ENCODE peak calls at places on chromosome 21, in eight cellular contexts. One of them, this sample, is unnamed. For H3K9me3, the result is how much of the 10 kb centered on the place peaks cover.

GRCh38 chr21:35398366-35398982 is 349.4 kb upstream of the RUNX1 start:
- DNase-seq in adipocyte: peak
- DNase-seq in right atrium auricular region: no peak
- DNase-seq in effector memory CD4-positive, alpha-beta T cell: no peak
- DNase-seq in cardiac muscle cell: no peak
- DNase-seq in neural progenitor cell: no peak
- DNase-seq in suprapubic skin: no peak
- DNase-seq in small intestine: no peak
- DNase-seq in this sample: no peak

GRCh38 chr21:31265293-31265692 is 78.8 kb downstream of the TIAM1 start:
- DNase-seq in adipocyte: no peak
- DNase-seq in right atrium auricular region: peak
- DNase-seq in effector memory CD4-positive, alpha-beta T cell: no peak
- DNase-seq in cardiac muscle cell: no peak
- DNase-seq in neural progenitor cell: no peak
- DNase-seq in suprapubic skin: no peak
- DNase-seq in small intestine: no peak
- DNase-seq in this sample: no peak

GRCh38 chr21:34807146-34807880 is 138.5 kb downstream of the CLIC6 start:
- DNase-seq in adipocyte: peak
- DNase-seq in right atrium auricular region: no peak
- DNase-seq in effector memory CD4-positive, alpha-beta T cell: peak
- DNase-seq in cardiac muscle cell: no peak
- DNase-seq in neural progenitor cell: no peak
- DNase-seq in suprapubic skin: no peak
- DNase-seq in small intestine: no peak
- DNase-seq in this sample: peak

GRCh38 chr21:38165466-38166213 is 91.2 kb upstream of the KCNJ15 start:
- DNase-seq in adipocyte: no peak
- DNase-seq in right atrium auricular region: no peak
- DNase-seq in effector memory CD4-positive, alpha-beta T cell: no peak
- DNase-seq in cardiac muscle cell: no peak
- DNase-seq in neural progenitor cell: no peak
- DNase-seq in suprapubic skin: no peak
- DNase-seq in small intestine: no peak
- DNase-seq in this sample: no peak

GRCh38 chr21:29196021-29196663 is 65.7 kb downstream of the MAP3K7CL start:
- DNase-seq in adipocyte: peak
- DNase-seq in right atrium auricular region: peak
- DNase-seq in effector memory CD4-positive, alpha-beta T cell: peak
- DNase-seq in cardiac muscle cell: no peak
- DNase-seq in neural progenitor cell: no peak
- DNase-seq in suprapubic skin: no peak
- DNase-seq in small intestine: peak
- DNase-seq in this sample: peak

GRCh38 chr21:36909901-36910561 is 56.4 kb downstream of the HLCS start:
- DNase-seq in adipocyte: peak
- DNase-seq in right atrium auricular region: peak
- DNase-seq in effector memory CD4-positive, alpha-beta T cell: no peak
- DNase-seq in cardiac muscle cell: no peak
- DNase-seq in neural progenitor cell: no peak
- DNase-seq in suprapubic skin: no peak
- DNase-seq in small intestine: peak
- DNase-seq in this sample: no peak

GRCh38 chr21:43585924-43586411 is 73.3 kb downstream of the HSF2BP start:
- DNase-seq in adipocyte: peak
- DNase-seq in right atrium auricular region: peak
- DNase-seq in effector memory CD4-positive, alpha-beta T cell: no peak
- DNase-seq in cardiac muscle cell: peak
- DNase-seq in neural progenitor cell: peak
- DNase-seq in suprapubic skin: no peak
- DNase-seq in small intestine: peak
- DNase-seq in this sample: no peak

GRCh38 chr21:31426235-31426797 is 82.3 kb upstream of the TIAM1 start:
- DNase-seq in adipocyte: peak
- DNase-seq in right atrium auricular region: no peak
- DNase-seq in effector memory CD4-positive, alpha-beta T cell: no peak
- DNase-seq in cardiac muscle cell: no peak
- DNase-seq in neural progenitor cell: no peak
- DNase-seq in suprapubic skin: no peak
- DNase-seq in small intestine: no peak
- DNase-seq in this sample: no peak

GRCh38 chr21:29164330-29164942 is 34.0 kb downstream of the MAP3K7CL start:
- DNase-seq in adipocyte: peak
- DNase-seq in right atrium auricular region: no peak
- DNase-seq in effector memory CD4-positive, alpha-beta T cell: no peak
- DNase-seq in cardiac muscle cell: peak
- DNase-seq in neural progenitor cell: peak
- DNase-seq in suprapubic skin: no peak
- DNase-seq in small intestine: peak
- DNase-seq in this sample: no peak

GRCh38 chr21:34534522-34534921 is 22.5 kb upstream of the KCNE1 start:
- DNase-seq in adipocyte: no peak
- DNase-seq in right atrium auricular region: no peak
- DNase-seq in effector memory CD4-positive, alpha-beta T cell: no peak
- DNase-seq in cardiac muscle cell: no peak
- DNase-seq in neural progenitor cell: no peak
- DNase-seq in suprapubic skin: no peak
- DNase-seq in small intestine: no peak
- DNase-seq in this sample: no peak

GRCh38 chr21:25127811-25128210 is 479.5 kb downstream of the MRPL39 start:
- DNase-seq in adipocyte: no peak
- DNase-seq in right atrium auricular region: no peak
- DNase-seq in effector memory CD4-positive, alpha-beta T cell: no peak
- DNase-seq in cardiac muscle cell: no peak
- DNase-seq in neural progenitor cell: no peak
- DNase-seq in suprapubic skin: no peak
- DNase-seq in small intestine: no peak
- DNase-seq in this sample: no peak

GRCh38 chr21:38244885-38245869 is 11.6 kb upstream of the KCNJ15 start:
- DNase-seq in adipocyte: peak
- DNase-seq in right atrium auricular region: no peak
- DNase-seq in effector memory CD4-positive, alpha-beta T cell: peak
- DNase-seq in cardiac muscle cell: no peak
- DNase-seq in neural progenitor cell: no peak
- DNase-seq in suprapubic skin: no peak
- DNase-seq in small intestine: peak
- DNase-seq in this sample: no peak

GRCh38 chr21:41616063-41616591 is 108.2 kb upstream of the TMPRSS2 start:
- DNase-seq in adipocyte: peak
- DNase-seq in right atrium auricular region: no peak
- DNase-seq in effector memory CD4-positive, alpha-beta T cell: no peak
- DNase-seq in cardiac muscle cell: no peak
- DNase-seq in neural progenitor cell: no peak
- DNase-seq in suprapubic skin: no peak
- DNase-seq in small intestine: no peak
- DNase-seq in this sample: no peak

GRCh38 chr21:18222346-18222745 is 22.3 kb upstream of the CHODL start:
- DNase-seq in adipocyte: no peak
- DNase-seq in right atrium auricular region: no peak
- DNase-seq in effector memory CD4-positive, alpha-beta T cell: no peak
- DNase-seq in cardiac muscle cell: no peak
- DNase-seq in neural progenitor cell: no peak
- DNase-seq in suprapubic skin: no peak
- DNase-seq in small intestine: no peak
- DNase-seq in this sample: no peak
- H3K9me3 ChIP-seq in adipocyte: under half
- H3K9me3 ChIP-seq in right atrium auricular region: under half
- H3K9me3 ChIP-seq in effector memory CD4-positive, alpha-beta T cell: under half
- H3K9me3 ChIP-seq in cardiac muscle cell: under half
- H3K9me3 ChIP-seq in neural progenitor cell: under half
- H3K9me3 ChIP-seq in suprapubic skin: under half
- H3K9me3 ChIP-seq in small intestine: under half
- H3K9me3 ChIP-seq in this sample: under half

GRCh38 chr21:15508554-15508953 is 221.2 kb upstream of the USP25 start:
- DNase-seq in adipocyte: no peak
- DNase-seq in right atrium auricular region: no peak
- DNase-seq in effector memory CD4-positive, alpha-beta T cell: no peak
- DNase-seq in cardiac muscle cell: no peak
- DNase-seq in neural progenitor cell: no peak
- DNase-seq in suprapubic skin: no peak
- DNase-seq in small intestine: no peak
- DNase-seq in this sample: no peak
- H3K9me3 ChIP-seq in adipocyte: under half
- H3K9me3 ChIP-seq in right atrium auricular region: under half
- H3K9me3 ChIP-seq in effector memory CD4-positive, alpha-beta T cell: under half
- H3K9me3 ChIP-seq in cardiac muscle cell: under half
- H3K9me3 ChIP-seq in neural progenitor cell: under half
- H3K9me3 ChIP-seq in suprapubic skin: under half
- H3K9me3 ChIP-seq in small intestine: under half
- H3K9me3 ChIP-seq in this sample: under half

GRCh38 chr21:27320868-27321267 is 354.0 kb upstream of the ADAMTS5 start:
- DNase-seq in adipocyte: no peak
- DNase-seq in right atrium auricular region: no peak
- DNase-seq in effector memory CD4-positive, alpha-beta T cell: no peak
- DNase-seq in cardiac muscle cell: no peak
- DNase-seq in neural progenitor cell: no peak
- DNase-seq in suprapubic skin: no peak
- DNase-seq in small intestine: no peak
- DNase-seq in this sample: no peak
- H3K9me3 ChIP-seq in adipocyte: under half
- H3K9me3 ChIP-seq in right atrium auricular region: under half
- H3K9me3 ChIP-seq in effector memory CD4-positive, alpha-beta T cell: under half
- H3K9me3 ChIP-seq in cardiac muscle cell: under half
- H3K9me3 ChIP-seq in neural progenitor cell: under half
- H3K9me3 ChIP-seq in suprapubic skin: under half
- H3K9me3 ChIP-seq in small intestine: under half
- H3K9me3 ChIP-seq in this sample: under half

GRCh38 chr21:9756677-9757076 is 764.7 kb upstream of the TPTE start:
- DNase-seq in adipocyte: no peak
- DNase-seq in right atrium auricular region: no peak
- DNase-seq in effector memory CD4-positive, alpha-beta T cell: no peak
- DNase-seq in cardiac muscle cell: no peak
- DNase-seq in neural progenitor cell: no peak
- DNase-seq in suprapubic skin: no peak
- DNase-seq in small intestine: no peak
- DNase-seq in this sample: no peak
- H3K9me3 ChIP-seq in adipocyte: under half
- H3K9me3 ChIP-seq in right atrium auricular region: under half
- H3K9me3 ChIP-seq in effector memory CD4-positive, alpha-beta T cell: under half
- H3K9me3 ChIP-seq in cardiac muscle cell: under half
- H3K9me3 ChIP-seq in neural progenitor cell: half or more
- H3K9me3 ChIP-seq in suprapubic skin: under half
- H3K9me3 ChIP-seq in small intestine: under half
- H3K9me3 ChIP-seq in this sample: under half